ENCODE peak calls at places on chromosome 6, in seven cellular contexts. V, F, T, J, X, H and L are unnamed samples. For H3K4me1, the result is how much of the 10 kb centered on the place peaks cover.

GRCh38 chr6:149055195-149055899 is 262.2 kb upstream of the TAB2 start:
- DNase-seq in H (no peak), T (no peak), F (no peak), V (no peak), J (no peak), X (no peak), L (no peak)

GRCh38 chr6:24779416-24779815 is 4.7 kb downstream of the GMNN start:
- DNase-seq in X (no peak), H (no peak), F (no peak), J (no peak), V (peak), T (no peak), L (no peak)

GRCh38 chr6:44253307-44254101 is 3.8 kb downstream of the SLC35B2 start:
- DNase-seq in X (peak), V (no peak), F (peak), H (peak), T (peak), J (no peak), L (peak)

GRCh38 chr6:50091641-50092040 is 41.9 kb upstream of the DEFB112 start:
- DNase-seq in T (no peak), F (no peak), J (no peak), X (no peak), V (peak), H (no peak), L (no peak)

GRCh38 chr6:118668761-118669411 is 17.5 kb upstream of the CEP85L start:
- DNase-seq in V (peak), J (no peak), T (peak), X (no peak), F (peak), H (no peak), L (no peak)

GRCh38 chr6:16697437-16698162 is 63.7 kb downstream of the ATXN1 start:
- DNase-seq in F (no peak), V (no peak), X (no peak), T (no peak), H (no peak), J (no peak), L (no peak)

GRCh38 chr6:36679043-36679821 is 718 bp downstream of the CDKN1A start:
- DNase-seq in T (peak), F (peak), X (peak), J (peak), H (peak), V (peak), L (no peak)

GRCh38 chr6:108157234-108157971 is 8.4 kb upstream of the NR2E1 start:
- DNase-seq in V (no peak), X (peak), T (no peak), F (no peak), J (peak), H (no peak), L (peak)

GRCh38 chr6:91860951-91861350 is 1274.1 kb upstream of the MAP3K7 start:
- DNase-seq in V (peak), J (no peak), T (no peak), F (peak), H (no peak), X (no peak), L (no peak)

GRCh38 chr6:15340105-15340601 is 94.3 kb downstream of the JARID2 start:
- DNase-seq in V (no peak), T (no peak), X (no peak), H (no peak), J (no peak), F (no peak), L (no peak)
- H3K4me1 ChIP-seq in V (under half), T (under half), X (under half), H (under half), J (under half), F (under half), L (under half)

DNA sequence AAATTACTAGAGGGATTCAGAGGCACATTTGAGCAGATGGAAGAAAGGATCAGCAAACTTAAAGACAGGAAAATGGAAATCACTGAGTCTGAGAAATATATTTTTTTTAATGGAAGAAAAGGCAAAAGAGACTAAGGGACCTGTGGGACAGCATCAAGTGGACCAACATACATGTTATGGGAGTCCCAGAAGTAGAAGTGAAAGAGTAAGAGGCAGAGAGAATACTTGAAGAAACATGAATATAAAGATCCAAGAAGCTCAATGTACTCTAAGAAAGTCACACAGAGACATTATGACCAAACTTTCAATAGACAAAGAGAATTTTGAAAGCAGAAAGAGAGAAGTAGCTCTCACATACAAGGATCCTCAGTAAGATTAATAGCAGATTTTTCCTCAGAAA is 39.5 kb downstream of the SMOC2 start:
- DNase-seq in F (no peak), J (no peak), H (no peak), X (no peak), V (no peak), T (no peak), L (no peak)
- H3K4ac ChIP-seq in F (no peak), J (no peak), H (no peak), X (no peak), V (no peak), T (no peak), L (no peak)

GRCh38 chr6:2351090-2351489 is 105.7 kb upstream of the GMDS start:
- DNase-seq in H (no peak), X (no peak), T (no peak), F (no peak), V (no peak), J (no peak), L (no peak)
- H2BK5ac ChIP-seq in H (no peak), X (no peak), T (no peak), F (no peak), V (peak), J (no peak), L (no peak)

GRCh38 chr6:116390571-116390970 is 19.8 kb downstream of the DSE start:
- DNase-seq in T (no peak), X (no peak), H (no peak), J (no peak), F (no peak), V (no peak), L (no peak)

GRCh38 chr6:116388924-116389323 is 18.2 kb downstream of the DSE start:
- DNase-seq in H (no peak), V (no peak), X (no peak), F (no peak), J (no peak), T (no peak), L (no peak)

GRCh38 chr6:116387374-116387773 is 16.6 kb downstream of the DSE start:
- DNase-seq in F (peak), V (peak), J (no peak), T (no peak), H (peak), X (no peak), L (no peak)

GRCh38 chr6:116386581-116387299 is 16.0 kb downstream of the DSE start:
- DNase-seq in V (peak), J (no peak), H (no peak), T (peak), F (peak), X (no peak), L (no peak)

GRCh38 chr6:116389357-116389756 is 18.6 kb downstream of the DSE start:
- DNase-seq in V (no peak), J (no peak), H (no peak), T (no peak), X (no peak), F (no peak), L (no peak)
- H3K4me1 ChIP-seq in V (under half), J (under half), H (under half), T (under half), X (under half), F (under half), L (under half)

GRCh38 chr6:79334674-79335073 is 100.2 kb upstream of the HMGN3 start:
- DNase-seq in H (no peak), J (no peak), V (no peak), F (no peak), X (no peak), T (no peak), L (no peak)

GRCh38 chr6:79335133-79335674 is 100.7 kb upstream of the HMGN3 start:
- DNase-seq in H (no peak), F (no peak), V (no peak), X (no peak), T (no peak), J (no peak), L (no peak)

DNA sequence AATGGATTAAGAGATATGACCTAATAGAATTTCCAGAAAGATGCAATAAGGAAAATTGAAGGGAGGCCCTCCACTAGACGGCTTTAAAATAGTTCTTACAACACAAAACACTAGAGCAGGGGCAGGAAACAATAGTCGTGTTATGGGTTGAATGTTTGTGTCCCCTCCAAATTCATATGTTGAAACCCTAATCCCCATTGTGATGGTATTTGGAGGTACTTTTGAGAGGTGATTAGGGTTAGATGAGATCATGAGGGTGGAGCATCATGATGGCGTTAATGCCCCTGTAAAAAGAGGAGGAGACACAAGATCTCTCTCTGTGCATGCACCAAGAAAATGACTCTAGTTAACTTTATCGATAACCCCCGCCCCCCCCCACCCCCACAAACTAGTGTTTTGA is 104.0 kb upstream of the HMGN3 start:
- DNase-seq in V (no peak), J (no peak), X (no peak), F (no peak), T (no peak), H (no peak), L (no peak)
- H3K4ac ChIP-seq in V (no peak), J (no peak), X (no peak), F (no peak), T (no peak), H (no peak), L (no peak)

DNA sequence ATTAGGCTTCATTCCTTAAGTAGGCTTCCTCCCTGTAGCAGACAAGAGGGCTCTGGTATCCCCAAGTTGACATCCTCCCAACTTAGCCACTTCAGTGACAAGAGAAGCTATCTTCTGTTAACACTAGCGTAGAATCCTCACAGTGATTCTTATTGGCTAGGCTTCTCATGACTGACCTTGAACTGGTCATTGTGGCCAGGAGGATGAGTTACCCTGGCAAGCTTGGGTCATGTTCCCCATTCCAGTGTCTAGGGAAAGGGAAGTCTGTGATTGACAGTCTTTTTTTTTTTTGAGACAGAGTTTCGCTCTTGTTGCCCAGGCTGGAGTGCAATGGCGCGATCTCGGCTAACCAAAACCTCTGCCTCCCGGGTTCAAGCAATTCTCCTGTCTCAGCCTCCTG is 7.1 kb downstream of the CDKAL1 start:
- DNase-seq in V (no peak), J (no peak), T (no peak), H (no peak), X (no peak), F (no peak), L (no peak)
- H2BK5ac ChIP-seq in V (no peak), J (no peak), T (no peak), H (no peak), X (no peak), F (no peak), L (no peak)

GRCh38 chr6:30884521-30885480 is 482 bp downstream of the DDR1 start:
- DNase-seq in H (peak), X (peak), T (peak), V (peak), J (peak), F (peak), L (peak)
- H3K4me1 ChIP-seq in H (under half), X (under half), T (under half), V (under half), J (under half), F (half or more), L (under half)

GRCh38 chr6:46729810-46730342 is 5.3 kb downstream of the PLA2G7 start:
- DNase-seq in X (no peak), F (no peak), J (no peak), V (no peak), H (no peak), T (no peak), L (no peak)
- H3K4ac ChIP-seq in X (no peak), F (no peak), J (no peak), V (no peak), H (no peak), T (no peak), L (no peak)

DNA sequence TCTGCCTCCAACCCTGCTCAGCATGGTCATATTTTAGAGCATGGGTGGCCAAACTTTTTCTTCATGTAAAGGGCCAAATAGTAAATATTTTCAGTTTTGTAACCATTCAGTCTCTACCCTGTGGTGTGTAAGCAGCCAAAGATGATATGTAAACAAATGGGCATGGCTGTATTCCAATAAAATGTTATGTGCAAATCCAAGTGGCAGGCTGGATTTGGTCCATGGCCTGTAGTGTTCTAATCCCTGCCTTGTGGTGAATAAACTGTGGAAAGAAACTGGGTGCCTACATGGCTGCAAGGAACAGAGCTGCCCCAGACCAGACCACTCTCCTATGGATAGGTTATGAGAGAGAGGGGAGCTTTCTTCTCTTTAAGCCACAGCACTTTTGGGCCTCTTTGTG is 32.7 kb downstream of the OGFRL1 start:
- DNase-seq in H (no peak), V (no peak), T (no peak), J (no peak), F (no peak), X (no peak), L (no peak)
- H2BK5ac ChIP-seq in H (no peak), V (no peak), T (no peak), J (no peak), F (no peak), X (no peak), L (no peak)

DNA sequence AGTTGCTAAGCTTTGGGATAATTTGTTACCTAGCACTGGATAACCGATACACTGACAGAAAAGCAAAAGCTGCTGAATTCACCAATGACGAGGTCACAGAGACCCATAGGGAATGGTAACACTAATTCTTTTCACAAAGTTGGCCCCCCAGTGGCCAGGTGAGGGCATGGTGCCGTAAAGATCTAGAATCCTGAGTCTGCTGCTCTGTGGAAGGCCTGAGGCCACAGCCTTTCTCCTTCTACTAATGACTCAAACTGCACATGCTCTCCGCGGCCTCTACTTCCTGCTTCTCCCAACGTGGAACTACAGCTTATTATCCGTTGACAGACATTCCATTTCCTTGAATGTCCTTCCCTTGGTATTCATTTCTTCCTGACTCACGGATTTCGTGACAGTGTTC is 127.1 kb downstream of the OPRM1 start:
- DNase-seq in H (peak), J (no peak), V (no peak), X (peak), F (no peak), T (peak), L (peak)
- H3K4me1 ChIP-seq in H (under half), J (under half), V (under half), X (under half), F (under half), T (under half), L (under half)